ENCODE peak calls at places on chromosomes 6 and 20, in ten cellular contexts. S, F, A, E, G, V, O, T, W and X are unnamed samples.

GRCh38 chr6:129359811-129360787 is 349.9 kb downstream of the ARHGAP18 start:
- DNase-seq in A (no peak), F (peak; percentile 66), T (no peak), W (no peak), E (no peak), S (no peak), V (no peak), G (no peak), O (no peak), X (no peak)

GRCh38 chr20:53050338-53050737 is 78.2 kb downstream of the TSHZ2 start:
- DNase-seq in O (no peak), T (no peak), E (peak; percentile 25), W (no peak), V (no peak), F (no peak), S (no peak), G (no peak), A (no peak), X (no peak)

GRCh38 chr6:46691052-46691451 is 3.4 kb downstream of the TDRD6 start:
- DNase-seq in G (no peak), W (no peak), V (no peak), F (no peak), O (no peak), T (no peak), S (no peak), A (no peak), E (no peak), X (no peak)

GRCh38 chr6:45608252-45608911 is 230.6 kb upstream of the SUPT3H start:
- DNase-seq in O (no peak), F (peak; percentile 67), S (no peak), A (no peak), W (no peak), E (no peak), T (no peak), V (no peak), G (no peak), X (no peak)

GRCh38 chr20:3679749-3680700 is 1.8 kb downstream of the ADAM33 start:
- DNase-seq in G (no peak), S (peak; percentile 27), V (no peak), W (no peak), A (peak; percentile 88), O (no peak), T (no peak), F (peak; percentile 94), E (no peak), X (peak; percentile 92)

GRCh38 chr20:36311854-36312723 is 6.0 kb downstream of the DLGAP4 start:
- DNase-seq in W (no peak), F (no peak), T (no peak), G (no peak), E (no peak), S (no peak), O (no peak), V (no peak), A (no peak), X (peak; percentile 60)

GRCh38 chr20:24989162-24989561 is 3.4 kb downstream of the APMAP start:
- DNase-seq in G (no peak), F (no peak), V (no peak), E (no peak), T (no peak), S (no peak), W (no peak), A (no peak), O (no peak), X (no peak)

GRCh38 chr20:57426156-57426769 is 35.1 kb downstream of the RBM38 start:
- DNase-seq in S (no peak), V (no peak), W (no peak), F (no peak), T (no peak), A (no peak), E (no peak), O (no peak), G (no peak), X (no peak)

GRCh38 chr6:152085533-152085932 is 278.1 kb downstream of the ESR1 start:
- DNase-seq in G (no peak), E (no peak), O (no peak), A (no peak), T (no peak), S (no peak), V (no peak), F (peak; percentile 32), W (no peak), X (no peak)

GRCh38 chr6:48449002-48449401 is 338.0 kb upstream of the PTCHD4 start:
- DNase-seq in A (no peak), O (no peak), T (no peak), S (no peak), G (no peak), F (no peak), W (no peak), V (no peak), E (no peak), X (no peak)

GRCh38 chr20:44271915-44272663 is 25.0 kb downstream of the GDAP1L1 start:
- DNase-seq in A (no peak), O (no peak), E (no peak), S (no peak), T (no peak), W (no peak), F (no peak), G (no peak), V (no peak), X (no peak)

GRCh38 chr6:18501313-18502013 is 114.3 kb downstream of the RNF144B start:
- DNase-seq in S (peak; percentile 63), A (peak; percentile 39), G (no peak), T (no peak), O (no peak), F (peak; percentile 85), V (no peak), E (no peak), W (peak; percentile 72), X (no peak)

GRCh38 chr6:4776967-4777925 is 1.0 kb downstream of the CDYL start:
- DNase-seq in V (no peak), T (peak; percentile 34), G (peak; percentile 15), O (no peak), E (peak; percentile 13), S (no peak), F (peak; percentile 53), A (peak; percentile 61), W (peak; percentile 49), X (no peak)

GRCh38 chr6:100518588-100518987 is 53.9 kb upstream of the SIM1 start:
- DNase-seq in A (no peak), G (no peak), W (no peak), O (no peak), S (no peak), F (no peak), T (no peak), V (no peak), E (no peak), X (no peak)

GRCh38 chr20:62952373-62953166 is at the start of gene SLC17A9:
- DNase-seq in V (no peak), A (peak; percentile 31), O (peak; percentile 63), G (peak; percentile 40), S (no peak), E (no peak), T (peak; percentile 43), W (peak; percentile 59), F (peak; percentile 89), X (peak; percentile 93)

GRCh38 chr6:21666788-21667681 is 73.5 kb downstream of the SOX4 start:
- DNase-seq in V (no peak), T (no peak), O (no peak), S (no peak), A (peak; percentile 69), F (no peak), W (no peak), E (no peak), G (no peak), X (no peak)

GRCh38 chr6:37777272-37777736 is 42.2 kb upstream of the ZFAND3 start:
- DNase-seq in W (no peak), F (no peak), E (no peak), T (no peak), G (no peak), O (no peak), V (no peak), A (peak; percentile 9), S (no peak), X (no peak)

GRCh38 chr20:44231193-44231592 is 15.9 kb upstream of the GDAP1L1 start:
- DNase-seq in F (no peak), A (no peak), W (no peak), S (no peak), O (no peak), G (no peak), E (no peak), V (no peak), T (no peak), X (no peak)

GRCh38 chr6:40342674-40343230 is 244.4 kb downstream of the LRFN2 start:
- DNase-seq in T (no peak), E (no peak), O (no peak), G (no peak), A (no peak), S (no peak), F (no peak), W (no peak), V (no peak), X (no peak)

GRCh38 chr20:10929023-10929422 is 255.2 kb upstream of the JAG1 start:
- DNase-seq in A (no peak), S (no peak), V (no peak), G (no peak), W (no peak), F (peak; percentile 52), E (no peak), O (no peak), T (no peak), X (no peak)

GRCh38 chr6:152053332-152053731 is 245.8 kb downstream of the ESR1 start:
- DNase-seq in V (no peak), O (no peak), G (no peak), S (no peak), A (no peak), W (no peak), E (no peak), F (no peak), T (no peak), X (no peak)

GRCh38 chr20:12113468-12114371 is 196.0 kb downstream of the BTBD3 start:
- DNase-seq in A (peak; percentile 91), F (no peak), V (no peak), O (no peak), E (no peak), W (peak; percentile 4), T (no peak), G (no peak), S (no peak), X (no peak)

GRCh38 chr6:73452107-73452461 is at the start of gene CGAS:
- DNase-seq in S (no peak), A (no peak), E (peak; percentile 69), O (no peak), F (peak; percentile 84), V (peak; percentile 33), T (peak; percentile 84), W (peak; percentile 92), G (peak; percentile 77), X (peak; percentile 92)

GRCh38 chr6:73854998-73855718 is 159.2 kb downstream of the CD109 start:
- DNase-seq in W (peak; percentile 70), T (no peak), A (peak; percentile 75), E (no peak), S (peak; percentile 48), V (no peak), F (peak; percentile 70), O (peak; percentile 54), G (no peak), X (no peak)

GRCh38 chr6:85130743-85131142 is 319.1 kb upstream of the NT5E start:
- DNase-seq in W (no peak), E (no peak), G (no peak), T (no peak), V (no peak), A (no peak), S (no peak), F (peak; percentile 19), O (no peak), X (no peak)

GRCh38 chr6:134165827-134166226 is 113.4 kb upstream of the SLC2A12 start:
- DNase-seq in W (no peak), A (no peak), F (peak; percentile 3), G (no peak), T (no peak), S (no peak), V (no peak), O (no peak), E (no peak), X (no peak)

GRCh38 chr6:134805163-134805562 is 144.7 kb downstream of the ALDH8A1 start:
- DNase-seq in V (no peak), W (no peak), E (no peak), O (no peak), F (no peak), A (no peak), T (no peak), G (no peak), S (no peak), X (no peak)

GRCh38 chr6:5012531-5012930 is 8.7 kb upstream of the RPP40 start:
- DNase-seq in F (peak; percentile 85), S (no peak), A (no peak), T (no peak), G (no peak), W (peak; percentile 14), O (no peak), V (no peak), E (no peak), X (no peak)